ENCODE peak calls at places on chromosomes 16 and 17, in eight cellular contexts. One of them, this sample, is unnamed.

GRCh38 chr16:765971-766819 is 5.7 kb downstream of the MSLN start:
- DNase-seq in heart right ventricle: no peak
- DNase-seq in mucosa of descending colon: no peak
- DNase-seq in endothelial cell of umbilical vein: no peak
- DNase-seq in activated B cell treated with CpG ODN at 0.5 μM for 24 hours: no peak
- DNase-seq in fibroblast of mammary gland: no peak
- DNase-seq in neural progenitor cell: no peak
- DNase-seq in natural killer cell: no peak
- DNase-seq in this sample: no peak

GRCh38 chr17:35359396-35359795 is 14.0 kb downstream of the SLFN11 start:
- DNase-seq in heart right ventricle: no peak
- DNase-seq in natural killer cell: no peak
- DNase-seq in activated B cell treated with CpG ODN at 0.5 μM for 24 hours: no peak
- DNase-seq in fibroblast of mammary gland: no peak
- DNase-seq in mucosa of descending colon: no peak
- DNase-seq in neural progenitor cell: no peak
- DNase-seq in endothelial cell of umbilical vein: no peak
- DNase-seq in this sample: no peak

GRCh38 chr16:23141959-23142740 is 7.1 kb downstream of the USP31 start:
- DNase-seq in heart right ventricle: no peak
- DNase-seq in activated B cell treated with CpG ODN at 0.5 μM for 24 hours: no peak
- DNase-seq in fibroblast of mammary gland: no peak
- DNase-seq in neural progenitor cell: no peak
- DNase-seq in mucosa of descending colon: no peak
- DNase-seq in endothelial cell of umbilical vein: no peak
- DNase-seq in natural killer cell: no peak
- DNase-seq in this sample: no peak

GRCh38 chr16:19294156-19294649 is 8.7 kb downstream of the CLEC19A start:
- DNase-seq in mucosa of descending colon: no peak
- DNase-seq in heart right ventricle: peak
- DNase-seq in natural killer cell: no peak
- DNase-seq in fibroblast of mammary gland: peak
- DNase-seq in endothelial cell of umbilical vein: no peak
- DNase-seq in neural progenitor cell: no peak
- DNase-seq in activated B cell treated with CpG ODN at 0.5 μM for 24 hours: peak
- DNase-seq in this sample: no peak

GRCh38 chr16:11138769-11139623 is 117.0 kb downstream of the SOCS1 start:
- DNase-seq in fibroblast of mammary gland: peak
- DNase-seq in activated B cell treated with CpG ODN at 0.5 μM for 24 hours: no peak
- DNase-seq in neural progenitor cell: no peak
- DNase-seq in endothelial cell of umbilical vein: no peak
- DNase-seq in mucosa of descending colon: no peak
- DNase-seq in heart right ventricle: no peak
- DNase-seq in natural killer cell: no peak
- DNase-seq in this sample: no peak

GRCh38 chr16:75238132-75238852 is 13.1 kb downstream of the BCAR1 start:
- DNase-seq in heart right ventricle: peak
- DNase-seq in neural progenitor cell: peak
- DNase-seq in fibroblast of mammary gland: peak
- DNase-seq in natural killer cell: no peak
- DNase-seq in mucosa of descending colon: peak
- DNase-seq in endothelial cell of umbilical vein: no peak
- DNase-seq in activated B cell treated with CpG ODN at 0.5 μM for 24 hours: no peak
- DNase-seq in this sample: no peak

GRCh38 chr16:89606006-89606405 is 7.4 kb upstream of the DPEP1 start:
- DNase-seq in neural progenitor cell: no peak
- DNase-seq in heart right ventricle: no peak
- DNase-seq in fibroblast of mammary gland: no peak
- DNase-seq in natural killer cell: no peak
- DNase-seq in mucosa of descending colon: no peak
- DNase-seq in activated B cell treated with CpG ODN at 0.5 μM for 24 hours: no peak
- DNase-seq in endothelial cell of umbilical vein: no peak
- DNase-seq in this sample: no peak

GRCh38 chr17:7589204-7589868 is 558 bp downstream of the SOX15 start:
- DNase-seq in mucosa of descending colon: peak
- DNase-seq in endothelial cell of umbilical vein: peak
- DNase-seq in activated B cell treated with CpG ODN at 0.5 μM for 24 hours: peak
- DNase-seq in neural progenitor cell: peak
- DNase-seq in natural killer cell: peak
- DNase-seq in fibroblast of mammary gland: peak
- DNase-seq in heart right ventricle: peak
- DNase-seq in this sample: peak

GRCh38 chr17:44539664-44540063 is 17.6 kb upstream of the FZD2 start:
- DNase-seq in mucosa of descending colon: no peak
- DNase-seq in activated B cell treated with CpG ODN at 0.5 μM for 24 hours: no peak
- DNase-seq in endothelial cell of umbilical vein: no peak
- DNase-seq in natural killer cell: no peak
- DNase-seq in heart right ventricle: no peak
- DNase-seq in neural progenitor cell: peak
- DNase-seq in fibroblast of mammary gland: no peak
- DNase-seq in this sample: no peak

GRCh38 chr17:29567362-29568330 is 809 bp upstream of the ABHD15 start:
- DNase-seq in mucosa of descending colon: peak
- DNase-seq in heart right ventricle: peak
- DNase-seq in fibroblast of mammary gland: no peak
- DNase-seq in neural progenitor cell: peak
- DNase-seq in activated B cell treated with CpG ODN at 0.5 μM for 24 hours: peak
- DNase-seq in endothelial cell of umbilical vein: peak
- DNase-seq in natural killer cell: peak
- DNase-seq in this sample: peak

GRCh38 chr16:4009177-4009576 is 107.1 kb downstream of the ADCY9 start:
- DNase-seq in activated B cell treated with CpG ODN at 0.5 μM for 24 hours: no peak
- DNase-seq in heart right ventricle: no peak
- DNase-seq in endothelial cell of umbilical vein: no peak
- DNase-seq in mucosa of descending colon: no peak
- DNase-seq in natural killer cell: no peak
- DNase-seq in fibroblast of mammary gland: no peak
- DNase-seq in neural progenitor cell: no peak
- DNase-seq in this sample: no peak

GRCh38 chr16:49836668-49837067 is 19.2 kb downstream of the ZNF423 start:
- DNase-seq in fibroblast of mammary gland: no peak
- DNase-seq in mucosa of descending colon: no peak
- DNase-seq in activated B cell treated with CpG ODN at 0.5 μM for 24 hours: no peak
- DNase-seq in heart right ventricle: no peak
- DNase-seq in endothelial cell of umbilical vein: no peak
- DNase-seq in natural killer cell: no peak
- DNase-seq in neural progenitor cell: no peak
- DNase-seq in this sample: no peak

GRCh38 chr16:56910654-56911539 is 21.0 kb upstream of the HERPUD1 start:
- DNase-seq in natural killer cell: no peak
- DNase-seq in neural progenitor cell: no peak
- DNase-seq in mucosa of descending colon: no peak
- DNase-seq in heart right ventricle: no peak
- DNase-seq in activated B cell treated with CpG ODN at 0.5 μM for 24 hours: no peak
- DNase-seq in endothelial cell of umbilical vein: no peak
- DNase-seq in fibroblast of mammary gland: peak
- DNase-seq in this sample: no peak

GRCh38 chr16:30870904-30871303 is 23.0 kb downstream of the BCL7C start:
- DNase-seq in fibroblast of mammary gland: no peak
- DNase-seq in neural progenitor cell: no peak
- DNase-seq in heart right ventricle: no peak
- DNase-seq in endothelial cell of umbilical vein: no peak
- DNase-seq in mucosa of descending colon: no peak
- DNase-seq in activated B cell treated with CpG ODN at 0.5 μM for 24 hours: no peak
- DNase-seq in natural killer cell: no peak
- DNase-seq in this sample: no peak

GRCh38 chr16:52557236-52557635 is 10.3 kb upstream of the TOX3 start:
- DNase-seq in fibroblast of mammary gland: no peak
- DNase-seq in mucosa of descending colon: no peak
- DNase-seq in activated B cell treated with CpG ODN at 0.5 μM for 24 hours: no peak
- DNase-seq in natural killer cell: no peak
- DNase-seq in endothelial cell of umbilical vein: no peak
- DNase-seq in neural progenitor cell: no peak
- DNase-seq in heart right ventricle: no peak
- DNase-seq in this sample: no peak

GRCh38 chr16:84120023-84120422 is 3.3 kb upstream of the MBTPS1 start:
- DNase-seq in endothelial cell of umbilical vein: no peak
- DNase-seq in mucosa of descending colon: no peak
- DNase-seq in activated B cell treated with CpG ODN at 0.5 μM for 24 hours: no peak
- DNase-seq in neural progenitor cell: no peak
- DNase-seq in natural killer cell: no peak
- DNase-seq in heart right ventricle: no peak
- DNase-seq in fibroblast of mammary gland: no peak
- DNase-seq in this sample: no peak

GRCh38 chr16:84117482-84117843 is 721 bp upstream of the MBTPS1 start:
- DNase-seq in neural progenitor cell: peak
- DNase-seq in endothelial cell of umbilical vein: peak
- DNase-seq in natural killer cell: no peak
- DNase-seq in heart right ventricle: no peak
- DNase-seq in activated B cell treated with CpG ODN at 0.5 μM for 24 hours: no peak
- DNase-seq in mucosa of descending colon: no peak
- DNase-seq in fibroblast of mammary gland: peak
- DNase-seq in this sample: no peak

GRCh38 chr16:84115919-84116719 is 623 bp downstream of the MBTPS1 start:
- DNase-seq in natural killer cell: no peak
- DNase-seq in neural progenitor cell: no peak
- DNase-seq in activated B cell treated with CpG ODN at 0.5 μM for 24 hours: no peak
- DNase-seq in heart right ventricle: no peak
- DNase-seq in mucosa of descending colon: no peak
- DNase-seq in fibroblast of mammary gland: peak
- DNase-seq in endothelial cell of umbilical vein: peak
- DNase-seq in this sample: no peak

GRCh38 chr16:84119368-84119767 is 2.6 kb upstream of the MBTPS1 start:
- DNase-seq in endothelial cell of umbilical vein: no peak
- DNase-seq in neural progenitor cell: no peak
- DNase-seq in natural killer cell: no peak
- DNase-seq in activated B cell treated with CpG ODN at 0.5 μM for 24 hours: no peak
- DNase-seq in heart right ventricle: no peak
- DNase-seq in mucosa of descending colon: no peak
- DNase-seq in fibroblast of mammary gland: no peak
- DNase-seq in this sample: no peak

DNA sequence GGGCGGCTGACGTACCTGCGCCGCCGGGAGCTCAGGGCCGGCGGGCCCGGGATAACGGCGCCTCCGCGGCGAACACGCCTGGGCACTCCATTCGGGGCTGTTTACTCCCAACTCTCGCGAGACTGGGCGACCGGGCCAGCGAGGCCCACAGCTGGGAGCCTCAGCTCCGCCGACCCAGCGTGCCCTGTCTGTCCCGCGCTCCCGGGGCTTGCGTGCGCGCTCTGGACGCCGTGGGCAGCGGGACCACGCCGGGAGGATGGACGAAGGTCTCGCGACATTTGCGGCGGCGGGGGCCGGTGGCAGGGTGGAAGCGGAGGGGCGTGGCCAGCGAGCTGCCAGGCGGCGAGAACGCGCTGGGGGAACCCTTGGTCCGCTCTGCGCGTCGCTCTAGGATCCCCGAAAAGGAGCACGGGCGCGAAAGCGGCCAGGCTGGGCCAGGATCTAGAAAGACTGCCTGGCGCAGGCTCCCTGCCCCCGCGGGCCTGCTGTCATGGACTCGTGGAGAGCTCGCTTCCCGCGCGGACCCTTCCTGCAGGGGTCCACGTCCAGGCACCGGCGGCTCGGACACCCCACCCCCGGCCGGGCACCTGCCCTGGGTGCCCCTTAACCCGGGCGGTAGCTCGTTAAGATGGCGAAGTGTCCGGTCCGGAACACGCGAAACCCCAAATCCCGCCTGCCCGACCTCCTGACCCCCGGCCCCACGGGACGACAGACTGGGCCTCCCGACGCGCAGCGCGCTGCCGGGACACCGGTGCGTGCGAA is at the start of gene MBTPS1:
- DNase-seq in activated B cell treated with CpG ODN at 0.5 μM for 24 hours: peak
- DNase-seq in heart right ventricle: peak
- DNase-seq in mucosa of descending colon: peak
- DNase-seq in endothelial cell of umbilical vein: peak
- DNase-seq in neural progenitor cell: peak
- DNase-seq in natural killer cell: peak
- DNase-seq in fibroblast of mammary gland: peak
- DNase-seq in this sample: peak
- TF ChIP-seq CTCF in activated B cell treated with CpG ODN at 0.5 μM for 24 hours: no peak
- TF ChIP-seq CTCF in heart right ventricle: no peak
- TF ChIP-seq CTCF in mucosa of descending colon: peak
- TF ChIP-seq CTCF in endothelial cell of umbilical vein: no peak
- TF ChIP-seq CTCF in neural progenitor cell: no peak
- TF ChIP-seq CTCF in natural killer cell: peak
- TF ChIP-seq CTCF in fibroblast of mammary gland: no peak
- TF ChIP-seq CTCF in this sample: no peak

DNA sequence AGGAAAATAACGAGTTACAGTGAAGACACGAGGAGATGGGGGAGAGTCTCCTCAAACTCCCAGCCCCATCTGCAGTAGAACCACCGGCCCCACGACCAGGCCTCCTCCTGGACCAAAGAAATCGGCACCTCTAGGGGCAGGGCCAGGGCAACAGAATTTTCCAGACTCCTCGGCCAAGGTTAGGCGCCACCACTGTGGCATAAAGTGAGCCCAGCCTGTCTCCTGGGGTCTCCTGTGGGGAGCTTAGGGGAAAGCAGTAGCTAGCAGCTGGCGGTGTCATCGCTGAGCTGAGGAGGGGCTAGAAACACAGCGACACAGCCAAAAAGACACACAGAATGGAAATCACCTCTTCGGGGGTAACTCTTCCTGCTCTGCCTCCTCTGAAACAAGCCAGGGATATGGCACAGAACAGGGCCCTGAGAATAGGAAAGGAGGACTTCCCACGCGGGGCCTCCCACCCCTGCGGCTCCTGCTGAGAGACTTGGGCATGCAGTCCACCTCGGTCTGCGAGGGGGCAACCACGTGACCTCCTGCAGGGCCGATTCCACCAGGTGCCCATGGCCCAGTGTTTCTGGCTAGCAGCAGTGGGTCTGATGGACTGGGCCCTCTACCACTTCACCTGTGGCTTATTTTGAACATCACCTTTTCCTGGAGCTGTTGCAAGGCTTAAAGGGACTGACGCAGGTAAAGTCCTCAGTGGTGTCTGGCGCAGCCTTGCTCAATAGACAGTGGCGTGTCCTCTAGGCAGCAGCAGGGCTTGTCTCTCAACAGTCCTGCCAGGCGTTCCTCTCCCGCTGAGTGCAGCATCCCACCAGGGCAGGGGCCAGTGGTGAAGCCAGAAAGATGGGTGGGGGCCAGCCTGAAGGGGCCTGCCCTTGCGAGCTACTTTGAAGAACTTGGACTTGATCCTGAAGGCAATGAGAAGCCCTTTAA is 6.7 kb upstream of the GINS2 start:
- DNase-seq in endothelial cell of umbilical vein: no peak
- DNase-seq in fibroblast of mammary gland: no peak
- DNase-seq in neural progenitor cell: no peak
- DNase-seq in natural killer cell: no peak
- DNase-seq in activated B cell treated with CpG ODN at 0.5 μM for 24 hours: no peak
- DNase-seq in heart right ventricle: no peak
- DNase-seq in mucosa of descending colon: peak
- DNase-seq in this sample: no peak
- TF ChIP-seq CTCF in endothelial cell of umbilical vein: no peak
- TF ChIP-seq CTCF in fibroblast of mammary gland: no peak
- TF ChIP-seq CTCF in neural progenitor cell: no peak
- TF ChIP-seq CTCF in natural killer cell: no peak
- TF ChIP-seq CTCF in activated B cell treated with CpG ODN at 0.5 μM for 24 hours: no peak
- TF ChIP-seq CTCF in heart right ventricle: no peak
- TF ChIP-seq CTCF in mucosa of descending colon: no peak
- TF ChIP-seq CTCF in this sample: no peak

GRCh38 chr17:72657467-72658317 is 434.8 kb downstream of the SLC39A11 start:
- DNase-seq in fibroblast of mammary gland: peak
- DNase-seq in mucosa of descending colon: no peak
- DNase-seq in natural killer cell: no peak
- DNase-seq in endothelial cell of umbilical vein: no peak
- DNase-seq in neural progenitor cell: no peak
- DNase-seq in heart right ventricle: no peak
- DNase-seq in activated B cell treated with CpG ODN at 0.5 μM for 24 hours: no peak
- DNase-seq in this sample: no peak
- TF ChIP-seq CTCF in fibroblast of mammary gland: peak
- TF ChIP-seq CTCF in mucosa of descending colon: no peak
- TF ChIP-seq CTCF in natural killer cell: no peak
- TF ChIP-seq CTCF in endothelial cell of umbilical vein: no peak
- TF ChIP-seq CTCF in neural progenitor cell: peak
- TF ChIP-seq CTCF in heart right ventricle: no peak
- TF ChIP-seq CTCF in activated B cell treated with CpG ODN at 0.5 μM for 24 hours: no peak
- TF ChIP-seq CTCF in this sample: no peak

GRCh38 chr16:66528294-66528693 is 21.6 kb downstream of the TK2 start:
- DNase-seq in fibroblast of mammary gland: no peak
- DNase-seq in mucosa of descending colon: no peak
- DNase-seq in endothelial cell of umbilical vein: no peak
- DNase-seq in natural killer cell: no peak
- DNase-seq in heart right ventricle: no peak
- DNase-seq in activated B cell treated with CpG ODN at 0.5 μM for 24 hours: no peak
- DNase-seq in neural progenitor cell: no peak
- DNase-seq in this sample: no peak
- TF ChIP-seq CTCF in fibroblast of mammary gland: no peak
- TF ChIP-seq CTCF in mucosa of descending colon: no peak
- TF ChIP-seq CTCF in endothelial cell of umbilical vein: no peak
- TF ChIP-seq CTCF in natural killer cell: no peak
- TF ChIP-seq CTCF in heart right ventricle: no peak
- TF ChIP-seq CTCF in activated B cell treated with CpG ODN at 0.5 μM for 24 hours: no peak
- TF ChIP-seq CTCF in neural progenitor cell: no peak
- TF ChIP-seq CTCF in this sample: no peak

This sample was measured in progenitor cell of endocrine pancreas.